ENCODE peak calls at places on chromosomes 11 and 22, in six cellular contexts. P, F, S, W, Z and J are unnamed samples.

GRCh38 chr11:95076416-95076815 is 9.7 kb downstream of the SRSF8 start:
- DNase-seq in P (no peak), F (peak; percentile 13), S (peak; percentile 82), Z (peak; percentile 75), W (peak; percentile 40), J (no peak)

GRCh38 chr22:35301370-35301874 is 1.7 kb downstream of the TOM1 start:
- DNase-seq in Z (peak; percentile 96), P (peak; percentile 84), F (peak; percentile 98), W (no peak), S (peak; percentile 19), J (no peak)

GRCh38 chr11:117686711-117687110 is 110.3 kb downstream of the DSCAML1 start:
- DNase-seq in Z (no peak), W (no peak), F (no peak), S (no peak), P (no peak), J (no peak)

GRCh38 chr11:82994615-82995014 is 77.1 kb downstream of the RAB30 start:
- DNase-seq in Z (no peak), W (no peak), P (no peak), F (peak; percentile 19), S (no peak), J (no peak)

GRCh38 chr22:19799322-19800190 is 39.0 kb downstream of the TBX1 start:
- DNase-seq in F (peak; percentile 99), P (no peak), Z (peak; percentile 92), S (no peak), W (no peak), J (peak; percentile 71)

GRCh38 chr11:77660947-77661346 is 23.4 kb upstream of the CLNS1A start:
- DNase-seq in S (peak; percentile 6), P (no peak), F (no peak), Z (no peak), W (no peak), J (no peak)

GRCh38 chr22:45612940-45613339 is 58.7 kb upstream of the ATXN10 start:
- DNase-seq in Z (no peak), S (no peak), W (no peak), F (no peak), P (peak; percentile 56), J (peak; percentile 69)

GRCh38 chr22:49921508-49922278 is 3.3 kb downstream of the CRELD2 start:
- DNase-seq in P (no peak), F (no peak), Z (no peak), W (no peak), S (no peak), J (no peak)

GRCh38 chr22:37843746-37844089 is 416 bp downstream of the ANKRD54 start:
- DNase-seq in P (no peak), W (peak; percentile 41), Z (peak; percentile 32), S (peak; percentile 45), F (no peak), J (peak; percentile 86)

GRCh38 chr11:16572946-16573345 is 165.5 kb upstream of the C11orf58 start:
- DNase-seq in W (peak; percentile 42), F (no peak), Z (peak; percentile 16), P (no peak), S (no peak), J (no peak)

GRCh38 chr11:117366875-117367274 is 39.2 kb downstream of the CEP164 start:
- DNase-seq in P (no peak), W (no peak), S (no peak), Z (no peak), F (no peak), J (no peak)

GRCh38 chr11:128784059-128784804 is 82.9 kb downstream of the KCNJ1 start:
- DNase-seq in S (no peak), Z (no peak), F (no peak), W (peak; percentile 96), P (no peak), J (no peak)

GRCh38 chr11:109112748-109113378 is 309.1 kb upstream of the C11orf87 start:
- DNase-seq in Z (no peak), S (no peak), W (peak; percentile 78), F (no peak), P (no peak), J (no peak)

GRCh38 chr11:76803023-76803422 is 19.9 kb downstream of the TSKU start:
- DNase-seq in Z (peak; percentile 83), S (no peak), W (no peak), F (no peak), P (peak; percentile 64), J (no peak)

GRCh38 chr11:130070829-130071205 is 1.1 kb downstream of the APLP2 start:
- DNase-seq in Z (peak; percentile 36), P (peak; percentile 82), S (peak; percentile 48), F (peak; percentile 39), W (peak; percentile 48), J (peak; percentile 77)

GRCh38 chr22:49905465-49905864 is 12.8 kb downstream of the ALG12 start:
- DNase-seq in W (no peak), Z (no peak), P (no peak), F (no peak), S (no peak), J (peak; percentile 28)

GRCh38 chr11:5291207-5291838 is 10.4 kb downstream of the OR51B4 start:
- DNase-seq in P (no peak), W (peak; percentile 6), Z (peak; percentile 68), S (no peak), F (peak; percentile 55), J (no peak)